ENCODE peak calls at places on chromosomes 7 and 10, in ten cellular contexts. One of them, this sample, is unnamed.

GRCh38 chr7:112052507-112052906 is 153.7 kb downstream of the DOCK4 start:
- DNase-seq in fibroblast of lung: no peak
- DNase-seq in dorsolateral prefrontal cortex: no peak
- DNase-seq in IMR-90: no peak
- DNase-seq in GM23338: no peak
- DNase-seq in heart left ventricle: no peak
- DNase-seq in thoracic aorta: no peak
- DNase-seq in tibial artery: no peak
- DNase-seq in kidney: no peak
- DNase-seq in AG04450: no peak
- DNase-seq in this sample: no peak

GRCh38 chr10:24408365-24408764 is 199.4 kb downstream of the KIAA1217 start:
- DNase-seq in fibroblast of lung: no peak
- DNase-seq in dorsolateral prefrontal cortex: no peak
- DNase-seq in IMR-90: no peak
- DNase-seq in GM23338: no peak
- DNase-seq in heart left ventricle: no peak
- DNase-seq in thoracic aorta: no peak
- DNase-seq in tibial artery: no peak
- DNase-seq in kidney: no peak
- DNase-seq in AG04450: no peak
- DNase-seq in this sample: no peak

GRCh38 chr10:75293456-75293840 is 57.7 kb upstream of the COMTD1 start:
- DNase-seq in fibroblast of lung: peak
- DNase-seq in dorsolateral prefrontal cortex: no peak
- DNase-seq in IMR-90: peak
- DNase-seq in GM23338: no peak
- DNase-seq in heart left ventricle: no peak
- DNase-seq in thoracic aorta: no peak
- DNase-seq in tibial artery: no peak
- DNase-seq in kidney: no peak
- DNase-seq in AG04450: no peak
- DNase-seq in this sample: no peak

GRCh38 chr10:72242675-72243074 is 26.6 kb upstream of the ASCC1 start:
- DNase-seq in fibroblast of lung: peak
- DNase-seq in dorsolateral prefrontal cortex: peak
- DNase-seq in IMR-90: no peak
- DNase-seq in GM23338: peak
- DNase-seq in heart left ventricle: peak
- DNase-seq in thoracic aorta: no peak
- DNase-seq in tibial artery: peak
- DNase-seq in kidney: peak
- DNase-seq in AG04450: no peak
- DNase-seq in this sample: peak

GRCh38 chr10:119131512-119132240 is 27.8 kb downstream of the DENND10 start:
- DNase-seq in fibroblast of lung: no peak
- DNase-seq in dorsolateral prefrontal cortex: no peak
- DNase-seq in IMR-90: peak
- DNase-seq in GM23338: no peak
- DNase-seq in heart left ventricle: no peak
- DNase-seq in thoracic aorta: no peak
- DNase-seq in tibial artery: no peak
- DNase-seq in kidney: no peak
- DNase-seq in AG04450: no peak
- DNase-seq in this sample: no peak

GRCh38 chr10:61612009-61612408 is 50.7 kb upstream of the CABCOCO1 start:
- DNase-seq in fibroblast of lung: no peak
- DNase-seq in dorsolateral prefrontal cortex: no peak
- DNase-seq in IMR-90: no peak
- DNase-seq in GM23338: no peak
- DNase-seq in heart left ventricle: no peak
- DNase-seq in thoracic aorta: no peak
- DNase-seq in tibial artery: peak
- DNase-seq in kidney: peak
- DNase-seq in AG04450: no peak
- DNase-seq in this sample: peak

GRCh38 chr7:101913247-101913721 is 95.9 kb downstream of the CUX1 start:
- DNase-seq in fibroblast of lung: no peak
- DNase-seq in dorsolateral prefrontal cortex: no peak
- DNase-seq in IMR-90: no peak
- DNase-seq in GM23338: no peak
- DNase-seq in heart left ventricle: no peak
- DNase-seq in thoracic aorta: no peak
- DNase-seq in tibial artery: no peak
- DNase-seq in kidney: no peak
- DNase-seq in AG04450: no peak
- DNase-seq in this sample: peak

GRCh38 chr10:127424594-127425264 is 124.4 kb upstream of the NPS start:
- DNase-seq in fibroblast of lung: peak
- DNase-seq in dorsolateral prefrontal cortex: no peak
- DNase-seq in IMR-90: peak
- DNase-seq in GM23338: no peak
- DNase-seq in heart left ventricle: no peak
- DNase-seq in thoracic aorta: no peak
- DNase-seq in tibial artery: no peak
- DNase-seq in kidney: no peak
- DNase-seq in AG04450: no peak
- DNase-seq in this sample: peak

GRCh38 chr10:6136215-6137201 is 47.7 kb downstream of the RBM17 start:
- DNase-seq in fibroblast of lung: peak
- DNase-seq in dorsolateral prefrontal cortex: peak
- DNase-seq in IMR-90: peak
- DNase-seq in GM23338: no peak
- DNase-seq in heart left ventricle: no peak
- DNase-seq in thoracic aorta: no peak
- DNase-seq in tibial artery: no peak
- DNase-seq in kidney: peak
- DNase-seq in AG04450: peak
- DNase-seq in this sample: no peak

GRCh38 chr7:84271550-84271949 is 77.0 kb upstream of the SEMA3A start:
- DNase-seq in fibroblast of lung: no peak
- DNase-seq in dorsolateral prefrontal cortex: no peak
- DNase-seq in IMR-90: peak
- DNase-seq in GM23338: no peak
- DNase-seq in heart left ventricle: no peak
- DNase-seq in thoracic aorta: no peak
- DNase-seq in tibial artery: no peak
- DNase-seq in kidney: no peak
- DNase-seq in AG04450: no peak
- DNase-seq in this sample: no peak

GRCh38 chr10:74842301-74842700 is 15.9 kb downstream of the KAT6B start:
- DNase-seq in fibroblast of lung: peak
- DNase-seq in dorsolateral prefrontal cortex: no peak
- DNase-seq in IMR-90: peak
- DNase-seq in GM23338: no peak
- DNase-seq in heart left ventricle: no peak
- DNase-seq in thoracic aorta: no peak
- DNase-seq in tibial artery: no peak
- DNase-seq in kidney: no peak
- DNase-seq in AG04450: no peak
- DNase-seq in this sample: no peak

GRCh38 chr10:23481351-23481961 is 42.6 kb downstream of the OTUD1 start:
- DNase-seq in fibroblast of lung: no peak
- DNase-seq in dorsolateral prefrontal cortex: no peak
- DNase-seq in IMR-90: no peak
- DNase-seq in GM23338: no peak
- DNase-seq in heart left ventricle: no peak
- DNase-seq in thoracic aorta: no peak
- DNase-seq in tibial artery: no peak
- DNase-seq in kidney: no peak
- DNase-seq in AG04450: no peak
- DNase-seq in this sample: no peak

GRCh38 chr7:50268990-50269389 is 35.5 kb upstream of the IKZF1 start:
- DNase-seq in fibroblast of lung: no peak
- DNase-seq in dorsolateral prefrontal cortex: no peak
- DNase-seq in IMR-90: no peak
- DNase-seq in GM23338: no peak
- DNase-seq in heart left ventricle: no peak
- DNase-seq in thoracic aorta: no peak
- DNase-seq in tibial artery: no peak
- DNase-seq in kidney: no peak
- DNase-seq in AG04450: no peak
- DNase-seq in this sample: no peak

GRCh38 chr10:110498087-110498981 is 627 bp downstream of the DUSP5 start:
- DNase-seq in fibroblast of lung: peak
- DNase-seq in dorsolateral prefrontal cortex: no peak
- DNase-seq in IMR-90: peak
- DNase-seq in GM23338: peak
- DNase-seq in heart left ventricle: peak
- DNase-seq in thoracic aorta: no peak
- DNase-seq in tibial artery: peak
- DNase-seq in kidney: peak
- DNase-seq in AG04450: no peak
- DNase-seq in this sample: peak

GRCh38 chr10:47111329-47111862 is 188.6 kb upstream of the GDF10 start:
- DNase-seq in fibroblast of lung: no peak
- DNase-seq in dorsolateral prefrontal cortex: no peak
- DNase-seq in IMR-90: no peak
- DNase-seq in GM23338: peak
- DNase-seq in heart left ventricle: no peak
- DNase-seq in thoracic aorta: no peak
- DNase-seq in tibial artery: no peak
- DNase-seq in kidney: no peak
- DNase-seq in AG04450: no peak
- DNase-seq in this sample: no peak

GRCh38 chr10:47113907-47114500 is 186.0 kb upstream of the GDF10 start:
- DNase-seq in fibroblast of lung: no peak
- DNase-seq in dorsolateral prefrontal cortex: no peak
- DNase-seq in IMR-90: no peak
- DNase-seq in GM23338: peak
- DNase-seq in heart left ventricle: no peak
- DNase-seq in thoracic aorta: no peak
- DNase-seq in tibial artery: no peak
- DNase-seq in kidney: no peak
- DNase-seq in AG04450: no peak
- DNase-seq in this sample: no peak

GRCh38 chr10:47115322-47115721 is 184.7 kb upstream of the GDF10 start:
- DNase-seq in fibroblast of lung: no peak
- DNase-seq in dorsolateral prefrontal cortex: no peak
- DNase-seq in IMR-90: no peak
- DNase-seq in GM23338: no peak
- DNase-seq in heart left ventricle: no peak
- DNase-seq in thoracic aorta: no peak
- DNase-seq in tibial artery: no peak
- DNase-seq in kidney: no peak
- DNase-seq in AG04450: no peak
- DNase-seq in this sample: no peak

GRCh38 chr10:47114680-47115186 is 185.3 kb upstream of the GDF10 start:
- DNase-seq in fibroblast of lung: no peak
- DNase-seq in dorsolateral prefrontal cortex: no peak
- DNase-seq in IMR-90: no peak
- DNase-seq in GM23338: no peak
- DNase-seq in heart left ventricle: no peak
- DNase-seq in thoracic aorta: no peak
- DNase-seq in tibial artery: no peak
- DNase-seq in kidney: no peak
- DNase-seq in AG04450: no peak
- DNase-seq in this sample: no peak

DNA sequence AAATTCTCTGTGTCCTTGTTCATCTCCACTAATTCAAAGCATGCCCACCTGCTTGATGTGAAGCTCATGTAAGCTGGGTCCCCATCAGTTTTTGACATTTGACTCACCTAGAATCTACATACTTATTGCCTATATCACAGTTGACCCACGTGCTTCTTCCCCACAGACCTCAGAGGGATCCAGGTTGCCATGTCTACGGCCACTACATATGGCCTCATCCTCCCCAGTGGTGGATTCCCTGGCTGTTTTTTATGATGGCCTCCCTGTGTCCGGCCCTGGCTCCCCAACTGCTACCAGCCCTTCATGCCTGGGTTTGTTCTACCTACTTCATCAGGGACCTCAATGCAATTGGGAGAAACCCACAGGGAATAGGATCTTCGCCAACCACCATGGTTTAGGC is 187.4 kb upstream of the GDF10 start:
- DNase-seq in fibroblast of lung: no peak
- DNase-seq in dorsolateral prefrontal cortex: no peak
- DNase-seq in IMR-90: no peak
- DNase-seq in GM23338: no peak
- DNase-seq in heart left ventricle: no peak
- DNase-seq in thoracic aorta: no peak
- DNase-seq in tibial artery: no peak
- DNase-seq in kidney: no peak
- DNase-seq in AG04450: no peak
- DNase-seq in this sample: no peak
- TF ChIP-seq CTCF in fibroblast of lung: no peak
- TF ChIP-seq CTCF in dorsolateral prefrontal cortex: no peak
- TF ChIP-seq CTCF in IMR-90: no peak
- TF ChIP-seq CTCF in GM23338: no peak
- TF ChIP-seq CTCF in heart left ventricle: no peak
- TF ChIP-seq CTCF in thoracic aorta: no peak
- TF ChIP-seq CTCF in tibial artery: no peak
- TF ChIP-seq CTCF in kidney: no peak
- TF ChIP-seq CTCF in AG04450: no peak
- TF ChIP-seq CTCF in this sample: no peak

GRCh38 chr10:31706921-31707571 is 221.6 kb downstream of the ARHGAP12 start:
- DNase-seq in fibroblast of lung: no peak
- DNase-seq in dorsolateral prefrontal cortex: no peak
- DNase-seq in IMR-90: no peak
- DNase-seq in GM23338: no peak
- DNase-seq in heart left ventricle: peak
- DNase-seq in thoracic aorta: no peak
- DNase-seq in tibial artery: peak
- DNase-seq in kidney: no peak
- DNase-seq in AG04450: no peak
- DNase-seq in this sample: peak
- H3K4me3 ChIP-seq in fibroblast of lung: no peak
- H3K4me3 ChIP-seq in dorsolateral prefrontal cortex: peak
- H3K4me3 ChIP-seq in IMR-90: no peak
- H3K4me3 ChIP-seq in GM23338: no peak
- H3K4me3 ChIP-seq in heart left ventricle: peak
- H3K4me3 ChIP-seq in thoracic aorta: peak
- H3K4me3 ChIP-seq in tibial artery: peak
- H3K4me3 ChIP-seq in kidney: no peak
- H3K4me3 ChIP-seq in AG04450: no peak
- H3K4me3 ChIP-seq in this sample: peak

DNA sequence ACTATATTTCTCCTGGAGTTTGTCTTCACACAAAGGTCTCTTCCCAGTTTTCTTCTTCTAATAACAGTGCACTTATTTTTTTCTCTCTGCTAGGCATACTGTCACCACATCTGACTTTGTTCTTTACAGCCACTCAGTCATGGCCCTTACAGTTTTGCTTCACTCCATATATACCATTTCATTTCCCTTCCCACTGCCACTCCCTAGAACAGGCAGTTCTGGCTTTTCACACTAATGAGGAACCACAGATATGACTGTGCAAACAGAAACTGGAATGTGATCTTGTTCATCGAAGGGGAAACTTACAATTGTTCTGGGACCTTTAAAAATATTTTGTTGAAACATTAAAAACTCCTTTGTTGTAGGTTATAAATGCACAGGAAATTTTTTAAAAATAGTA is 67.3 kb downstream of the EPDR1 start:
- DNase-seq in fibroblast of lung: peak
- DNase-seq in dorsolateral prefrontal cortex: no peak
- DNase-seq in IMR-90: no peak
- DNase-seq in GM23338: no peak
- DNase-seq in heart left ventricle: no peak
- DNase-seq in thoracic aorta: no peak
- DNase-seq in tibial artery: no peak
- DNase-seq in kidney: no peak
- DNase-seq in AG04450: no peak
- DNase-seq in this sample: no peak
- H3K27ac ChIP-seq in fibroblast of lung: no peak
- H3K27ac ChIP-seq in dorsolateral prefrontal cortex: no peak
- H3K27ac ChIP-seq in IMR-90: no peak
- H3K27ac ChIP-seq in GM23338: no peak
- H3K27ac ChIP-seq in heart left ventricle: no peak
- H3K27ac ChIP-seq in thoracic aorta: no peak
- H3K27ac ChIP-seq in tibial artery: no peak
- H3K27ac ChIP-seq in kidney: no peak
- H3K27ac ChIP-seq in AG04450: no peak
- H3K27ac ChIP-seq in this sample: no peak

GRCh38 chr10:86871563-86872183 is 85.7 kb downstream of the MMRN2 start:
- DNase-seq in fibroblast of lung: peak
- DNase-seq in dorsolateral prefrontal cortex: no peak
- DNase-seq in IMR-90: peak
- DNase-seq in GM23338: peak
- DNase-seq in heart left ventricle: no peak
- DNase-seq in thoracic aorta: no peak
- DNase-seq in tibial artery: no peak
- DNase-seq in kidney: no peak
- DNase-seq in AG04450: no peak
- DNase-seq in this sample: no peak
- TF ChIP-seq CTCF in fibroblast of lung: no peak
- TF ChIP-seq CTCF in dorsolateral prefrontal cortex: no peak
- TF ChIP-seq CTCF in IMR-90: no peak
- TF ChIP-seq CTCF in GM23338: no peak
- TF ChIP-seq CTCF in heart left ventricle: no peak
- TF ChIP-seq CTCF in thoracic aorta: no peak
- TF ChIP-seq CTCF in tibial artery: no peak
- TF ChIP-seq CTCF in kidney: no peak
- TF ChIP-seq CTCF in AG04450: no peak
- TF ChIP-seq CTCF in this sample: no peak